ENCODE peak calls at places on chromosomes 4 and X, in seven cellular contexts. R is EL, K is activated B cell treated with CpG ODN at 0.5 μM for 24 hours, O is neural crest cell, I is K562, T is occipital lobe, U is natural killer cell. P is an unnamed sample.

GRCh38 chr4:38396845-38397547 is 267.0 kb upstream of the KLF3 start:
- DNase-seq in K (no peak), U (no peak), T (no peak), I (no peak), R (no peak), O (no peak), P (no peak)

GRCh38 chr4:109816082-109816442 is 500 bp downstream of the GAR1 start:
- DNase-seq in K (no peak), U (peak), O (no peak), R (no peak), T (no peak), I (peak), P (no peak)

GRCh38 chr4:175947117-175947722 is 118.4 kb upstream of the WDR17 start:
- DNase-seq in R (peak), K (no peak), T (no peak), U (no peak), O (no peak), I (no peak), P (no peak)

GRCh38 chr4:7539659-7540058 is 104.9 kb upstream of the PSAPL1 start:
- DNase-seq in U (peak), R (peak), K (no peak), O (peak), I (peak), T (no peak), P (peak)

GRCh38 chrX:66051989-66052388 is 12.1 kb upstream of the VSIG4 start:
- DNase-seq in R (no peak), O (no peak), U (no peak), K (no peak), T (no peak), I (no peak), P (no peak)

GRCh38 chr4:22338806-22339205 is 177.1 kb downstream of the ADGRA3 start:
- DNase-seq in R (no peak), I (no peak), U (no peak), K (no peak), O (no peak), T (no peak), P (no peak)

GRCh38 chrX:47218920-47219815 is 687 bp downstream of the CDK16 start:
- DNase-seq in R (peak), T (no peak), O (peak), U (peak), K (peak), I (peak), P (no peak)

GRCh38 chr4:182307746-182308145 is 64.5 kb downstream of the TENM3 start:
- DNase-seq in O (no peak), I (no peak), U (no peak), R (peak), T (no peak), K (no peak), P (no peak)

GRCh38 chrX:29852767-29853166 is 362.6 kb upstream of the MAGEB2 start:
- DNase-seq in K (no peak), U (no peak), T (no peak), O (no peak), R (no peak), I (no peak), P (no peak)

GRCh38 chrX:39311646-39312045 is 510.4 kb downstream of the MID1IP1 start:
- DNase-seq in R (no peak), T (no peak), I (no peak), U (no peak), K (no peak), O (no peak), P (no peak)

GRCh38 chr4:159224412-159224811 is 121.5 kb downstream of the RAPGEF2 start:
- DNase-seq in T (no peak), R (no peak), K (no peak), O (no peak), I (no peak), U (no peak), P (no peak)

GRCh38 chr4:80266267-80266901 is at the start of gene FGF5:
- DNase-seq in O (peak), K (peak), U (no peak), I (peak), T (peak), R (peak), P (no peak)

GRCh38 chr4:144787365-144788263 is 141.7 kb downstream of the HHIP start:
- DNase-seq in U (no peak), K (no peak), I (peak), R (peak), T (no peak), O (no peak), P (no peak)

GRCh38 chr4:104616401-104616820 is 121.7 kb upstream of the CXXC4 start:
- DNase-seq in T (no peak), O (no peak), R (no peak), K (no peak), U (no peak), I (no peak), P (no peak)

GRCh38 chrX:13170966-13171558 is 126.6 kb upstream of the FAM9C start:
- DNase-seq in K (no peak), R (no peak), I (no peak), U (no peak), T (no peak), O (no peak), P (no peak)

GRCh38 chrX:108178099-108178498 is 86.5 kb downstream of the ATG4A start:
- DNase-seq in K (no peak), T (no peak), U (no peak), I (no peak), R (no peak), O (no peak), P (no peak)

GRCh38 chr4:6986067-6986780 is 56.9 kb upstream of the TADA2B start:
- DNase-seq in K (no peak), R (peak), U (no peak), T (no peak), O (no peak), I (peak), P (no peak)

GRCh38 chr4:7367361-7367760 is 67.4 kb downstream of the PSAPL1 start:
- DNase-seq in I (no peak), O (no peak), R (no peak), T (no peak), U (no peak), K (no peak), P (no peak)

GRCh38 chrX:64456828-64457227 is 61.6 kb upstream of the MTMR8 start:
- DNase-seq in I (no peak), R (no peak), O (no peak), U (no peak), T (no peak), K (no peak), P (no peak)

GRCh38 chr4:155060873-155061272 is 147.6 kb upstream of the NPY2R start:
- DNase-seq in I (no peak), R (no peak), U (no peak), K (no peak), T (no peak), O (no peak), P (no peak)